ENCODE peak calls at places on chromosomes 4 and X, in nine cellular contexts. V is neural crest cell, N is left ventricle myocardium inferior, K is transverse colon, M is cardiac fibroblast, R is prostate gland, W is hepatocyte, T is retinal pigment epithelial cell, H is BE2C. U is an unnamed sample.

GRCh38 chr4:98199247-98199646 is 56.0 kb upstream of the STPG2 start:
- DNase-seq in M (no peak), R (no peak), W (no peak), N (peak; percentile 17), V (no peak), T (no peak), H (no peak), K (no peak), U (no peak)

GRCh38 chr4:146638801-146639351 is at the start of gene POU4F2:
- DNase-seq in T (no peak), M (peak; percentile 11), N (no peak), W (peak; percentile 27), R (no peak), K (no peak), H (peak; percentile 56), V (peak; percentile 30), U (no peak)

GRCh38 chrX:17597836-17598434 is 139.4 kb upstream of the SCML1 start:
- DNase-seq in V (no peak), H (peak; percentile 70), M (peak; percentile 85), T (no peak), N (peak; percentile 77), K (peak; percentile 75), W (peak; percentile 35), R (peak; percentile 53), U (peak; percentile 29)

GRCh38 chrX:30904632-30905031 is 15.6 kb upstream of the TAB3 start:
- DNase-seq in K (no peak), H (no peak), M (no peak), V (no peak), T (no peak), N (no peak), W (no peak), R (peak; percentile 59), U (no peak)

GRCh38 chr4:27278615-27279014 is 418.0 kb downstream of the STIM2 start:
- DNase-seq in V (peak; percentile 62), K (no peak), H (no peak), R (no peak), M (no peak), T (peak; percentile 6), N (no peak), W (peak; percentile 68), U (no peak)

GRCh38 chr4:158513246-158513645 is 8.4 kb upstream of the RXFP1 start:
- DNase-seq in M (no peak), K (no peak), W (no peak), V (no peak), H (no peak), R (no peak), T (no peak), N (no peak), U (no peak)

GRCh38 chr4:1093391-1094335 is 19.7 kb downstream of the RNF212 start:
- DNase-seq in K (no peak), M (no peak), T (no peak), H (no peak), R (no peak), V (no peak), W (no peak), N (no peak), U (no peak)

GRCh38 chr4:101259876-101260275 is 87.5 kb downstream of the PPP3CA start:
- DNase-seq in R (no peak), K (no peak), M (no peak), T (no peak), N (no peak), H (no peak), V (no peak), W (no peak), U (no peak)

GRCh38 chrX:69083785-69084184 is 81.5 kb downstream of the PJA1 start:
- DNase-seq in N (no peak), K (no peak), H (no peak), R (no peak), W (no peak), M (no peak), T (no peak), V (no peak), U (no peak)

GRCh38 chr4:185137233-185137925 is 5.7 kb upstream of the SLC25A4 start:
- DNase-seq in V (no peak), R (no peak), W (no peak), K (no peak), T (no peak), N (no peak), H (no peak), M (no peak), U (no peak)

GRCh38 chr4:80195441-80196139 is 1.7 kb upstream of the PRDM8 start:
- DNase-seq in R (no peak), K (no peak), M (no peak), N (no peak), W (no peak), T (no peak), V (no peak), H (no peak), U (no peak)

GRCh38 chr4:73573794-73574528 is 46.3 kb downstream of the RASSF6 start:
- DNase-seq in H (peak; percentile 76), T (peak; percentile 66), V (peak; percentile 66), N (no peak), M (peak; percentile 94), K (peak; percentile 66), W (peak; percentile 91), R (peak; percentile 80), U (peak; percentile 27)

DNA sequence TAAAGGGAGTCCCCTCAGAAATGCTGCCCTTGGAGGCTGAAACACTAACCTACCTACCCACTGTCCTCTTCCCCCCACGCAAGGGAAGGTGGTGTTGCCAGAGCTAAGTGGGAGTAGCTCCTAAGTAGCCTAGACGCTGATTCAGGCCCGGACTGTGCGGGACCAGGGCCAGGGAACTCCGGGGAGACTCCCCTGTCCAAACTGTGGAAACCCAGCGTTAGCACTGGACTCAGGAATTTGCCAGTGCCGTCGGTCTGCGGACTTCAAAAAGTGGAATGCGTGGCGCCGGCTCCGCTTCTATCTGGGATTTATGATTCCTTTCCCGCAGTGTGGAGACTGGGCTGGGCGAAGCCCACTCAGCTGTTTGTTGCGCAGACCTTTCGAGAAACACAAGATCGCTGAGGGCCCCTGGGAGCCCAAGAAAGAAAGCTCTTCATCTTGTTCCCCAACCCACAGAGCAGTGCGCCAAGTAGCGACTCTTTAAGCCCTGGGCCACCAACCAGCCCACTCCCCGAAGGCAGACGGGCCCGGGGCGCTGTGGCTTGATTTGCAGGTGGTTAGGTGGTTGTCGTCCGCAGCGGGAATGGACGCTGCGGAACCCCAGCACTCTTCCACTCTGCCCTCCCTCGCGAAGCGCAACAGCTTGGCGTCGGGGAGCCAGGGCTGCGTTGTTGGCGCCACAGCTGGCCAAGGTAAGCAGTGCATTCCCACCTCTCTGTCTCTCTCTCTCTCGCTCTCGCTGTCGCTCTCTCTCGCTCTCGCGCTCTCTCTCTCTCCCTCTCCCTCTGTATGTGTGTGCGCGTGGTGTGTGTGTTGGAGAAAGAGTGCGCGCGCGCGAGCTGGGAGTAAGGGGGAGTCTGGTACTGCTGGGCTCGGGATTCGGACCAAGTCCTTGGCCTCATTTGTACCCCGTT is 2.0 kb downstream of the TMEM255A start:
- DNase-seq in N (peak; percentile 33), H (peak; percentile 59), R (peak; percentile 56), K (peak; percentile 61), W (peak; percentile 76), V (no peak), M (peak; percentile 49), T (peak; percentile 54), U (peak; percentile 29)
- TF ChIP-seq CTCF in N (peak; percentile 47), H (peak; percentile 50), R (no peak), K (peak; percentile 43), W (peak; percentile 48), V (peak; percentile 56), M (peak; percentile 20), T (peak; percentile 58), U (no peak)

DNA sequence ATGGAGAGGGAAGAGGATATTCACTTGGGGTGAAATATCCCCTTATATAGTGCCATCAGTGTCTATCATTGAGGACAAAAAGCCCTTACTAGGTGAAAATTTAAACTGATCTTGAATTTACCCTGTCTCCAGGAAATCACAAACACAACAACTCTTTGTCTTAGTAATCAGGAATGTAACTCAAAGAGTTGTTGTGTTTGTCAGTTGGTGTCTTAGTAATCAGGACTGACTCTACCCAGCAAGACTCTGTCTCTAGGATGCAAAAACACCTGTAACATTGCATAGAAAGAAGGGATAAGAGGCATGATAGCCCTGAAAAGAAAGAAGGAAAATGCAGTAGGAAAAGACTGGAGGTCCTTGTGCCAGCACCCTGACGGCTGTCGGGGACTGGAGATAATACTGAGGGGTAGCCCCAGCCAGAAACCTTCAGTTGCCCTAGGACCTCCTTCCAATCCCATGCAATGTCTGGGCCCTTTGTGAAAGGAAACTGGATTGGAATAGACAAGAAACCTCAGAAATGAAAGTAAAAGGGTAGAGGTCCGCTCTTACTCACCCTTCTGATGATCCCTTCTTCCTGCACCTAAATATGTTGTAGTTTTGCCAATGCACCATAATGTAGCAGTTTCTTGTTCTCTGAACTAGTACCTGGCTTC is 45.3 kb downstream of the HMGB2 start:
- DNase-seq in V (no peak), T (no peak), N (no peak), W (no peak), R (no peak), H (no peak), M (peak; percentile 28), K (no peak), U (no peak)
- TF ChIP-seq CTCF in V (no peak), T (no peak), N (no peak), W (no peak), R (no peak), H (no peak), M (no peak), K (no peak), U (no peak)

DNA sequence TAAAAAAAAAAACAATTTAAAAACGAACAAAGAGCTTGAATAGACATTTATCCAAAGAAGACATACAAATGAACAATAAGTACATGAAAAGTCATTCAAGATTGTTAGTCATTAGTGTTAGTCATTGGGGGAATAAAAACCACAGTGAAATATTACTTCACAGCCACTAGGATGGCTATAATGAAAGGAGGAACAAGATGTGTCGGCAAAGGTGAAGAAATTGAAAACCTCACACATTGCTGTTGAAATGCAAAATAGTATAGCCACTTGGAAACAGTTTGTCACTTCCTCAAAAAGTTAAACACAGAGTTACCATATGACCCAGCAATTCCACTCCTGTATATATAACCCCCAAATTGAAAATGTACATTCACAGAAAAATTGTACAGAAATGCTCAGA is 45.2 kb upstream of the SLC39A8 start:
- DNase-seq in W (no peak), T (no peak), H (no peak), V (no peak), M (peak; percentile 5), N (no peak), K (no peak), R (no peak), U (no peak)
- TF ChIP-seq CTCF in W (no peak), T (no peak), H (no peak), V (no peak), M (peak; percentile 25), N (no peak), K (no peak), R (no peak), U (no peak)

GRCh38 chr4:175252642-175253041 is 334.5 kb downstream of the ADAM29 start:
- DNase-seq in N (no peak), V (no peak), M (no peak), W (no peak), H (no peak), R (no peak), K (no peak), T (no peak), U (no peak)

DNA sequence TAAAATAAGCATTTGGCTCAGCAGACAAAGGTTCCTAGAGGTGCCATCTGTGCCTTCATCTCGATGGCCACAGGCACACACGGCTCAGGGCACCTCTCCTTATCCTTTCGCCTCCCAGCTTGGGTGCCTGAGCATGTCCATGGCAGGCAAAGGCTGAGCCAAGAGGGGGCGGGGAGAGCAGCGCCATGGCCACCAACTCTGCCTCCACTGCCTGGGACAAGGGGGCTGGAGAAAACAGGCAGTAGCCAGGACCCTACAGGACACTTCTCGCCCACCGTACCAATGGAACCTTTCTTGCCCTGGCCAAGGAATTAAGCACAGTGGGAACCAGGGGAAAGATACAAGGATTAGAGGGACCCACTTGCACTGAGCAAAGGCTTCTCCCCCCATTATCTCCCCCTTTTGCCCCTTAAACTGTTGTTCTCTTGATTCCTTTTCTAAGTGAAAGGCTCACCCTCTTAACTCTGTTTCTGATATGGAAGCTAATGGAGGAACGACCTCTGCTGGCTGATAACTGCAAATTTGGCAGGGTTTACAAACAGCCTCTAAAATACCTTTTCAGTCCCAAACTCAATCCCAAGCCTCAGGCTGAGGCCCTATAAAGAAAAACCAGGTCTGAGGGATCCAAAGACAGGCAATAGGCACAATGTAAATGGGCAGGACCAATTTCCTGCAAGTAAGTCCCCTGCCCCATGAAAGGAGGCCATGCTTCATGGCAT is 335.2 kb downstream of the ADAM29 start:
- DNase-seq in W (no peak), V (no peak), R (no peak), N (no peak), T (no peak), H (no peak), M (no peak), K (no peak), U (no peak)
- TF ChIP-seq CTCF in W (peak; percentile 36), V (peak; percentile 46), R (no peak), N (peak; percentile 23), T (peak; percentile 45), H (peak; percentile 25), M (peak; percentile 23), K (no peak), U (no peak)